ENCODE peak calls at places on chromosomes 7 and 10, in six cellular contexts. One of them, this sample, is unnamed. For H3K36me3, the result is how much of the 10 kb centered on the place peaks cover.

GRCh38 chr10:44962870-44963738 is 3.5 kb downstream of the RASSF4 start:
- DNase-seq in transverse colon: peak
- DNase-seq in fibroblast of lung: no peak
- DNase-seq in psoas muscle: peak
- DNase-seq in IMR-90: no peak
- DNase-seq in left lung: peak
- DNase-seq in this sample: no peak

GRCh38 chr7:20352573-20353304 is 22.0 kb downstream of the ITGB8 start:
- DNase-seq in transverse colon: no peak
- DNase-seq in fibroblast of lung: peak
- DNase-seq in psoas muscle: no peak
- DNase-seq in IMR-90: peak
- DNase-seq in left lung: no peak
- DNase-seq in this sample: peak

GRCh38 chr7:121107923-121108498 is 119.5 kb downstream of the CPED1 start:
- DNase-seq in transverse colon: no peak
- DNase-seq in fibroblast of lung: peak
- DNase-seq in psoas muscle: no peak
- DNase-seq in IMR-90: peak
- DNase-seq in left lung: no peak
- DNase-seq in this sample: peak

GRCh38 chr10:24708081-24708480 is 15.6 kb downstream of the ARHGAP21 start:
- DNase-seq in transverse colon: no peak
- DNase-seq in fibroblast of lung: no peak
- DNase-seq in psoas muscle: no peak
- DNase-seq in IMR-90: no peak
- DNase-seq in left lung: no peak
- DNase-seq in this sample: no peak

GRCh38 chr10:128242641-128243040 is 116.4 kb upstream of the MKI67 start:
- DNase-seq in transverse colon: no peak
- DNase-seq in fibroblast of lung: no peak
- DNase-seq in psoas muscle: no peak
- DNase-seq in IMR-90: no peak
- DNase-seq in left lung: no peak
- DNase-seq in this sample: no peak

GRCh38 chr7:105269397-105269796 is 119.3 kb downstream of the SRPK2 start:
- DNase-seq in transverse colon: no peak
- DNase-seq in fibroblast of lung: no peak
- DNase-seq in psoas muscle: no peak
- DNase-seq in IMR-90: no peak
- DNase-seq in left lung: no peak
- DNase-seq in this sample: no peak

GRCh38 chr10:25725917-25726716 is 207.9 kb upstream of the MYO3A start:
- DNase-seq in transverse colon: no peak
- DNase-seq in fibroblast of lung: peak
- DNase-seq in psoas muscle: no peak
- DNase-seq in IMR-90: peak
- DNase-seq in left lung: no peak
- DNase-seq in this sample: no peak

GRCh38 chr10:95193856-95194431 is at the start of gene ACSM6:
- DNase-seq in transverse colon: no peak
- DNase-seq in fibroblast of lung: no peak
- DNase-seq in psoas muscle: no peak
- DNase-seq in IMR-90: no peak
- DNase-seq in left lung: no peak
- DNase-seq in this sample: no peak

GRCh38 chr10:131943021-131943814 is 38.5 kb downstream of the BNIP3 start:
- DNase-seq in transverse colon: no peak
- DNase-seq in fibroblast of lung: no peak
- DNase-seq in psoas muscle: no peak
- DNase-seq in IMR-90: no peak
- DNase-seq in left lung: no peak
- DNase-seq in this sample: no peak

GRCh38 chr10:119412244-119412750 is 130.2 kb downstream of the RGS10 start:
- DNase-seq in transverse colon: peak
- DNase-seq in fibroblast of lung: peak
- DNase-seq in psoas muscle: peak
- DNase-seq in IMR-90: peak
- DNase-seq in left lung: peak
- DNase-seq in this sample: peak

GRCh38 chr7:5343893-5344292 is 61.1 kb downstream of the SLC29A4 start:
- DNase-seq in transverse colon: no peak
- DNase-seq in fibroblast of lung: no peak
- DNase-seq in psoas muscle: no peak
- DNase-seq in IMR-90: no peak
- DNase-seq in left lung: no peak
- DNase-seq in this sample: no peak

GRCh38 chr7:5345171-5345570 is 62.4 kb downstream of the SLC29A4 start:
- DNase-seq in transverse colon: no peak
- DNase-seq in fibroblast of lung: no peak
- DNase-seq in psoas muscle: no peak
- DNase-seq in IMR-90: no peak
- DNase-seq in left lung: no peak
- DNase-seq in this sample: no peak

GRCh38 chr7:5344342-5344741 is 61.6 kb downstream of the SLC29A4 start:
- DNase-seq in transverse colon: no peak
- DNase-seq in fibroblast of lung: no peak
- DNase-seq in psoas muscle: no peak
- DNase-seq in IMR-90: no peak
- DNase-seq in left lung: no peak
- DNase-seq in this sample: no peak

GRCh38 chr7:5348134-5349004 is 65.6 kb downstream of the SLC29A4 start:
- DNase-seq in transverse colon: no peak
- DNase-seq in fibroblast of lung: no peak
- DNase-seq in psoas muscle: no peak
- DNase-seq in IMR-90: no peak
- DNase-seq in left lung: no peak
- DNase-seq in this sample: no peak

GRCh38 chr7:5345671-5346070 is 62.9 kb downstream of the SLC29A4 start:
- DNase-seq in transverse colon: no peak
- DNase-seq in fibroblast of lung: no peak
- DNase-seq in psoas muscle: no peak
- DNase-seq in IMR-90: no peak
- DNase-seq in left lung: no peak
- DNase-seq in this sample: no peak
- H3K4me3 ChIP-seq in transverse colon: no peak
- H3K4me3 ChIP-seq in fibroblast of lung: no peak
- H3K4me3 ChIP-seq in psoas muscle: no peak
- H3K4me3 ChIP-seq in IMR-90: no peak
- H3K4me3 ChIP-seq in left lung: no peak
- H3K4me3 ChIP-seq in this sample: no peak

DNA sequence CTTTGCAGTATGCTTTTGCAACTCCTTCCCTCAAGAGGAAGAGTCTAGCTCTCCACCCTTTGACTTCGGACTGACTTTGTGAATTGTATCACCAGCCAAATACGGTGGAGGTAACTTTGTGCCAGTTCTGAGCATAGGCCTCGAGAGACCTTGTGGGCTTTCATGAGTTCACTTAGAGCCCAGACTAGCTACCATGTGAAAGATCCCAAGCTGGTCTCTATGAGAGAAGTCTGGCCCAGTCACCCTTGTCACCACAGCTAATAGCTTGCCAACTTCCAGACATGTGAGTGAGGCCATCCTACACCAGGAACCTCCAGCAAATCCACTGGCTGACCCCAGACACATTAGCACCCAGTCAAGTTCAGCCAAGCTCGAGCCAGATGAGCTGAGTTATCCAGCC is 72.2 kb upstream of the EXOC4 start:
- DNase-seq in transverse colon: no peak
- DNase-seq in fibroblast of lung: no peak
- DNase-seq in psoas muscle: no peak
- DNase-seq in IMR-90: no peak
- DNase-seq in left lung: no peak
- DNase-seq in this sample: no peak
- H3K36me3 ChIP-seq in transverse colon: under half
- H3K36me3 ChIP-seq in fibroblast of lung: under half
- H3K36me3 ChIP-seq in psoas muscle: under half
- H3K36me3 ChIP-seq in IMR-90: under half
- H3K36me3 ChIP-seq in left lung: under half
- H3K36me3 ChIP-seq in this sample: under half

GRCh38 chr7:44964831-44965440 is 13.9 kb downstream of the MYO1G start:
- DNase-seq in transverse colon: no peak
- DNase-seq in fibroblast of lung: no peak
- DNase-seq in psoas muscle: no peak
- DNase-seq in IMR-90: no peak
- DNase-seq in left lung: no peak
- DNase-seq in this sample: no peak

GRCh38 chr7:44965441-44965903 is 13.3 kb downstream of the MYO1G start:
- DNase-seq in transverse colon: no peak
- DNase-seq in fibroblast of lung: no peak
- DNase-seq in psoas muscle: no peak
- DNase-seq in IMR-90: no peak
- DNase-seq in left lung: no peak
- DNase-seq in this sample: no peak

GRCh38 chr7:44965937-44966730 is 12.7 kb downstream of the MYO1G start:
- DNase-seq in transverse colon: no peak
- DNase-seq in fibroblast of lung: no peak
- DNase-seq in psoas muscle: no peak
- DNase-seq in IMR-90: no peak
- DNase-seq in left lung: no peak
- DNase-seq in this sample: no peak

GRCh38 chr7:44963526-44964290 is 15.1 kb downstream of the MYO1G start:
- DNase-seq in transverse colon: no peak
- DNase-seq in fibroblast of lung: no peak
- DNase-seq in psoas muscle: no peak
- DNase-seq in IMR-90: no peak
- DNase-seq in left lung: no peak
- DNase-seq in this sample: no peak

GRCh38 chr7:44964384-44964830 is 14.4 kb downstream of the MYO1G start:
- DNase-seq in transverse colon: no peak
- DNase-seq in fibroblast of lung: no peak
- DNase-seq in psoas muscle: no peak
- DNase-seq in IMR-90: peak
- DNase-seq in left lung: no peak
- DNase-seq in this sample: no peak
- TF ChIP-seq CTCF in transverse colon: no peak
- TF ChIP-seq CTCF in fibroblast of lung: peak
- TF ChIP-seq CTCF in psoas muscle: no peak
- TF ChIP-seq CTCF in IMR-90: peak
- TF ChIP-seq CTCF in left lung: no peak
- TF ChIP-seq CTCF in this sample: peak

GRCh38 chr7:159141159-159141558 is 3.5 kb downstream of the VIPR2 start:
- DNase-seq in transverse colon: no peak
- DNase-seq in fibroblast of lung: no peak
- DNase-seq in psoas muscle: peak
- DNase-seq in IMR-90: no peak
- DNase-seq in left lung: no peak
- DNase-seq in this sample: no peak

GRCh38 chr7:159142204-159142603 is 2.5 kb downstream of the VIPR2 start:
- DNase-seq in transverse colon: no peak
- DNase-seq in fibroblast of lung: no peak
- DNase-seq in psoas muscle: no peak
- DNase-seq in IMR-90: no peak
- DNase-seq in left lung: no peak
- DNase-seq in this sample: no peak

GRCh38 chr7:159140170-159140910 is 4.3 kb downstream of the VIPR2 start:
- DNase-seq in transverse colon: no peak
- DNase-seq in fibroblast of lung: no peak
- DNase-seq in psoas muscle: peak
- DNase-seq in IMR-90: no peak
- DNase-seq in left lung: no peak
- DNase-seq in this sample: no peak

GRCh38 chr7:159142730-159143129 is 1.9 kb downstream of the VIPR2 start:
- DNase-seq in transverse colon: no peak
- DNase-seq in fibroblast of lung: no peak
- DNase-seq in psoas muscle: no peak
- DNase-seq in IMR-90: no peak
- DNase-seq in left lung: no peak
- DNase-seq in this sample: no peak

GRCh38 chr7:159141660-159142059 is 3.0 kb downstream of the VIPR2 start:
- DNase-seq in transverse colon: no peak
- DNase-seq in fibroblast of lung: no peak
- DNase-seq in psoas muscle: peak
- DNase-seq in IMR-90: no peak
- DNase-seq in left lung: no peak
- DNase-seq in this sample: no peak
- H3K4me3 ChIP-seq in transverse colon: no peak
- H3K4me3 ChIP-seq in fibroblast of lung: no peak
- H3K4me3 ChIP-seq in psoas muscle: no peak
- H3K4me3 ChIP-seq in IMR-90: no peak
- H3K4me3 ChIP-seq in left lung: no peak
- H3K4me3 ChIP-seq in this sample: no peak

GRCh38 chr10:6456067-6456466 is 124.0 kb downstream of the PRKCQ start:
- DNase-seq in transverse colon: no peak
- DNase-seq in fibroblast of lung: no peak
- DNase-seq in psoas muscle: no peak
- DNase-seq in IMR-90: no peak
- DNase-seq in left lung: no peak
- DNase-seq in this sample: no peak
- H3K36me3 ChIP-seq in transverse colon: under half
- H3K36me3 ChIP-seq in fibroblast of lung: under half
- H3K36me3 ChIP-seq in psoas muscle: half or more
- H3K36me3 ChIP-seq in IMR-90: under half
- H3K36me3 ChIP-seq in left lung: under half
- H3K36me3 ChIP-seq in this sample: under half

DNA sequence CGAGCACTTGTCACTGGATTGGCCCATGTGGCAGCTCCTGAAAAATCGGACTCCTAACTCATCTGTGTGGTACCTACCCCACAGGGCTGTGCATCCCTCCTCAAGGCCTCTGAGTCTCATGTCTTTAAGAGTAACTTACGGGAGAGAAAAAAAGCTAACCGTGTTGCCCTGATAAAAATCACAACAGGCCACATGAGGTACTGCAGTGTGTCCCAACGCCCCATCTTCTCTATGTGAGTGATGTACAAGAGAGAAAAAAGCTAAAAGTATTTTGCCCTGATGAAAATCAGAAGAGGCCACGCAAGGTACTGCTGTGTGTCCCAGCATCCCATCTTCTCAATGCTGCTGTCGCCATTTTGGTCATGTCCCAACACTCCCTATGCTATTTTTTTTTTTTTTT is 41.2 kb upstream of the ADRB1 start:
- DNase-seq in transverse colon: no peak
- DNase-seq in fibroblast of lung: no peak
- DNase-seq in psoas muscle: no peak
- DNase-seq in IMR-90: no peak
- DNase-seq in left lung: no peak
- DNase-seq in this sample: no peak
- TF ChIP-seq CTCF in transverse colon: no peak
- TF ChIP-seq CTCF in fibroblast of lung: no peak
- TF ChIP-seq CTCF in psoas muscle: no peak
- TF ChIP-seq CTCF in IMR-90: no peak
- TF ChIP-seq CTCF in left lung: no peak
- TF ChIP-seq CTCF in this sample: no peak

GRCh38 chr7:27176962-27177794 is 3.1 kb upstream of the HOXA10 start:
- DNase-seq in transverse colon: peak
- DNase-seq in fibroblast of lung: no peak
- DNase-seq in psoas muscle: peak
- DNase-seq in IMR-90: no peak
- DNase-seq in left lung: peak
- DNase-seq in this sample: no peak

GRCh38 chr7:27176343-27176731 is 2.2 kb upstream of the HOXA10 start:
- DNase-seq in transverse colon: peak
- DNase-seq in fibroblast of lung: no peak
- DNase-seq in psoas muscle: peak
- DNase-seq in IMR-90: no peak
- DNase-seq in left lung: no peak
- DNase-seq in this sample: no peak

GRCh38 chr7:27179030-27179429 is 4.9 kb upstream of the HOXA10 start:
- DNase-seq in transverse colon: no peak
- DNase-seq in fibroblast of lung: no peak
- DNase-seq in psoas muscle: no peak
- DNase-seq in IMR-90: no peak
- DNase-seq in left lung: peak
- DNase-seq in this sample: no peak

GRCh38 chr7:27178366-27178765 is 4.2 kb upstream of the HOXA10 start:
- DNase-seq in transverse colon: peak
- DNase-seq in fibroblast of lung: no peak
- DNase-seq in psoas muscle: peak
- DNase-seq in IMR-90: no peak
- DNase-seq in left lung: no peak
- DNase-seq in this sample: no peak

GRCh38 chr7:27177795-27178320 is 3.7 kb upstream of the HOXA10 start:
- DNase-seq in transverse colon: peak
- DNase-seq in fibroblast of lung: no peak
- DNase-seq in psoas muscle: no peak
- DNase-seq in IMR-90: no peak
- DNase-seq in left lung: no peak
- DNase-seq in this sample: no peak
- H3K4me3 ChIP-seq in transverse colon: peak
- H3K4me3 ChIP-seq in fibroblast of lung: no peak
- H3K4me3 ChIP-seq in psoas muscle: peak
- H3K4me3 ChIP-seq in IMR-90: no peak
- H3K4me3 ChIP-seq in left lung: no peak
- H3K4me3 ChIP-seq in this sample: peak

This sample was measured in BJ.